ENCODE peak calls at places on chromosomes 2 and 18, in five cellular contexts. One of them, this sample, is unnamed.

GRCh38 chr2:161206491-161207032 is 46.3 kb downstream of the TANK start:
- DNase-seq in HEK293T: no peak
- DNase-seq in HepG2: no peak
- DNase-seq in GM12878: no peak
- DNase-seq in H1: no peak
- DNase-seq in this sample: no peak

GRCh38 chr2:228869601-228870264 is 401.4 kb downstream of the PID1 start:
- DNase-seq in HepG2: no peak
- DNase-seq in H1: no peak
- DNase-seq in HEK293T: no peak
- DNase-seq in GM12878: no peak
- DNase-seq in this sample: peak; percentile 23

GRCh38 chr2:169225906-169226305 is 136.4 kb downstream of the LRP2 start:
- DNase-seq in HEK293T: no peak
- DNase-seq in GM12878: no peak
- DNase-seq in HepG2: no peak
- DNase-seq in H1: no peak
- DNase-seq in this sample: no peak

GRCh38 chr18:78980777-78981651 is 1.4 kb downstream of the SALL3 start:
- DNase-seq in HepG2: no peak
- DNase-seq in HEK293T: no peak
- DNase-seq in GM12878: no peak
- DNase-seq in H1: no peak
- DNase-seq in this sample: no peak

GRCh38 chr2:26000561-26001211 is 18.4 kb upstream of the KIF3C start:
- DNase-seq in GM12878: no peak
- DNase-seq in HepG2: peak; percentile 79
- DNase-seq in H1: no peak
- DNase-seq in HEK293T: no peak
- DNase-seq in this sample: no peak

GRCh38 chr2:40285391-40285790 is 166.5 kb downstream of the SLC8A1 start:
- DNase-seq in GM12878: no peak
- DNase-seq in H1: no peak
- DNase-seq in HepG2: no peak
- DNase-seq in HEK293T: no peak
- DNase-seq in this sample: no peak

GRCh38 chr18:30689216-30689615 is 353.3 kb downstream of the DSC3 start:
- DNase-seq in GM12878: no peak
- DNase-seq in HepG2: no peak
- DNase-seq in HEK293T: no peak
- DNase-seq in H1: no peak
- DNase-seq in this sample: no peak

GRCh38 chr2:112153501-112153900 is 15.3 kb downstream of the FBLN7 start:
- DNase-seq in HEK293T: no peak
- DNase-seq in GM12878: no peak
- DNase-seq in HepG2: no peak
- DNase-seq in H1: no peak
- DNase-seq in this sample: no peak

GRCh38 chr2:950627-950992 is at the start of gene SNTG2:
- DNase-seq in GM12878: no peak
- DNase-seq in HepG2: no peak
- DNase-seq in HEK293T: peak; percentile 80
- DNase-seq in H1: no peak
- DNase-seq in this sample: no peak

GRCh38 chr2:241261628-241262027 is 53.8 kb downstream of the HDLBP start:
- DNase-seq in H1: no peak
- DNase-seq in HEK293T: no peak
- DNase-seq in GM12878: no peak
- DNase-seq in HepG2: no peak
- DNase-seq in this sample: no peak

GRCh38 chr2:167550448-167550847 is 662.2 kb downstream of the XIRP2 start:
- DNase-seq in H1: no peak
- DNase-seq in HepG2: peak; percentile 6
- DNase-seq in GM12878: no peak
- DNase-seq in HEK293T: peak; percentile 8
- DNase-seq in this sample: no peak

GRCh38 chr2:190837417-190837816 is 43.2 kb upstream of the GLS start:
- DNase-seq in HEK293T: no peak
- DNase-seq in H1: no peak
- DNase-seq in GM12878: no peak
- DNase-seq in HepG2: no peak
- DNase-seq in this sample: no peak

GRCh38 chr2:239569401-239570090 is 168.7 kb upstream of the HDAC4 start:
- DNase-seq in HEK293T: no peak
- DNase-seq in H1: no peak
- DNase-seq in GM12878: no peak
- DNase-seq in HepG2: no peak
- DNase-seq in this sample: no peak

GRCh38 chr18:5288517-5288935 is 7.0 kb downstream of the ZBTB14 start:
- DNase-seq in HEK293T: no peak
- DNase-seq in H1: no peak
- DNase-seq in HepG2: no peak
- DNase-seq in GM12878: no peak
- DNase-seq in this sample: no peak

GRCh38 chr2:180056367-180057118 is 49.4 kb upstream of the CWC22 start:
- DNase-seq in HEK293T: no peak
- DNase-seq in H1: peak; percentile 70
- DNase-seq in GM12878: no peak
- DNase-seq in HepG2: no peak
- DNase-seq in this sample: no peak

GRCh38 chr2:1591978-1592907 is 152.1 kb downstream of the PXDN start:
- DNase-seq in H1: peak; percentile 82
- DNase-seq in HepG2: no peak
- DNase-seq in HEK293T: peak; percentile 66
- DNase-seq in GM12878: no peak
- DNase-seq in this sample: peak; percentile 70

GRCh38 chr18:57427429-57428181 is 7.6 kb upstream of the ONECUT2 start:
- DNase-seq in H1: no peak
- DNase-seq in HepG2: no peak
- DNase-seq in GM12878: no peak
- DNase-seq in HEK293T: no peak
- DNase-seq in this sample: no peak

GRCh38 chr18:8990276-8991031 is 112.0 kb upstream of the NDUFV2 start:
- DNase-seq in H1: no peak
- DNase-seq in HepG2: no peak
- DNase-seq in HEK293T: no peak
- DNase-seq in GM12878: no peak
- DNase-seq in this sample: no peak

GRCh38 chr2:112001942-112002341 is 53.1 kb upstream of the TMEM87B start:
- DNase-seq in H1: no peak
- DNase-seq in HepG2: no peak
- DNase-seq in GM12878: no peak
- DNase-seq in HEK293T: no peak
- DNase-seq in this sample: no peak

GRCh38 chr2:164369416-164369815 is 251.9 kb downstream of the GRB14 start:
- DNase-seq in H1: no peak
- DNase-seq in GM12878: no peak
- DNase-seq in HepG2: no peak
- DNase-seq in HEK293T: no peak
- DNase-seq in this sample: no peak

GRCh38 chr2:88755836-88756235 is 64.4 kb downstream of the RPIA start:
- DNase-seq in GM12878: no peak
- DNase-seq in HepG2: no peak
- DNase-seq in HEK293T: no peak
- DNase-seq in H1: no peak
- DNase-seq in this sample: no peak

GRCh38 chr2:202944403-202944802 is 32.3 kb downstream of the CARF start:
- DNase-seq in GM12878: no peak
- DNase-seq in H1: no peak
- DNase-seq in HepG2: no peak
- DNase-seq in HEK293T: no peak
- DNase-seq in this sample: no peak

GRCh38 chr18:48027401-48027931 is 97.0 kb upstream of the SMAD2 start:
- DNase-seq in H1: no peak
- DNase-seq in HepG2: no peak
- DNase-seq in HEK293T: no peak
- DNase-seq in GM12878: no peak
- DNase-seq in this sample: no peak

GRCh38 chr2:40343904-40344303 is 108.0 kb downstream of the SLC8A1 start:
- DNase-seq in GM12878: no peak
- DNase-seq in HEK293T: no peak
- DNase-seq in H1: no peak
- DNase-seq in HepG2: no peak
- DNase-seq in this sample: no peak

GRCh38 chr2:88919087-88919738 is 227.7 kb downstream of the RPIA start:
- DNase-seq in H1: no peak
- DNase-seq in HepG2: peak; percentile 31
- DNase-seq in GM12878: no peak
- DNase-seq in HEK293T: peak; percentile 11
- DNase-seq in this sample: no peak

GRCh38 chr2:173881466-173881865 is 83.7 kb downstream of the SP3 start:
- DNase-seq in HepG2: no peak
- DNase-seq in GM12878: no peak
- DNase-seq in HEK293T: no peak
- DNase-seq in H1: no peak
- DNase-seq in this sample: no peak

GRCh38 chr2:173884403-173884802 is 80.8 kb downstream of the SP3 start:
- DNase-seq in H1: no peak
- DNase-seq in HEK293T: peak; percentile 57
- DNase-seq in HepG2: peak; percentile 56
- DNase-seq in GM12878: no peak
- DNase-seq in this sample: peak; percentile 33

GRCh38 chr2:173876833-173877413 is 88.2 kb downstream of the SP3 start:
- DNase-seq in GM12878: no peak
- DNase-seq in H1: no peak
- DNase-seq in HEK293T: no peak
- DNase-seq in HepG2: no peak
- DNase-seq in this sample: no peak

GRCh38 chr2:173881886-173882285 is 83.3 kb downstream of the SP3 start:
- DNase-seq in HEK293T: no peak
- DNase-seq in GM12878: no peak
- DNase-seq in H1: no peak
- DNase-seq in HepG2: no peak
- DNase-seq in this sample: no peak

GRCh38 chr2:173880561-173880960 is 84.6 kb downstream of the SP3 start:
- DNase-seq in HepG2: no peak
- DNase-seq in GM12878: no peak
- DNase-seq in HEK293T: no peak
- DNase-seq in H1: no peak
- DNase-seq in this sample: no peak
- TF ChIP-seq SUZ12 in HepG2: no peak
- TF ChIP-seq SUZ12 in GM12878: no peak
- TF ChIP-seq SUZ12 in HEK293T: no peak
- TF ChIP-seq SUZ12 in H1: no peak
- TF ChIP-seq SUZ12 in this sample: no peak

GRCh38 chr2:184507254-184507653 is 91.1 kb upstream of the ZNF804A start:
- DNase-seq in HEK293T: no peak
- DNase-seq in GM12878: no peak
- DNase-seq in HepG2: no peak
- DNase-seq in H1: no peak
- DNase-seq in this sample: no peak
- TF ChIP-seq SUZ12 in HEK293T: no peak
- TF ChIP-seq SUZ12 in GM12878: no peak
- TF ChIP-seq SUZ12 in HepG2: no peak
- TF ChIP-seq SUZ12 in H1: no peak
- TF ChIP-seq SUZ12 in this sample: no peak

GRCh38 chr2:18630101-18630500 is 40.7 kb upstream of the NT5C1B start:
- DNase-seq in GM12878: no peak
- DNase-seq in H1: no peak
- DNase-seq in HEK293T: no peak
- DNase-seq in HepG2: no peak
- DNase-seq in this sample: no peak
- TF ChIP-seq SUZ12 in GM12878: no peak
- TF ChIP-seq SUZ12 in H1: no peak
- TF ChIP-seq SUZ12 in HEK293T: no peak
- TF ChIP-seq SUZ12 in HepG2: no peak
- TF ChIP-seq SUZ12 in this sample: no peak

GRCh38 chr2:23803275-23803964 is 123.5 kb downstream of the ATAD2B start:
- DNase-seq in H1: no peak
- DNase-seq in GM12878: no peak
- DNase-seq in HEK293T: no peak
- DNase-seq in HepG2: no peak
- DNase-seq in this sample: no peak
- TF ChIP-seq SUZ12 in H1: no peak
- TF ChIP-seq SUZ12 in GM12878: no peak
- TF ChIP-seq SUZ12 in HEK293T: no peak
- TF ChIP-seq SUZ12 in HepG2: no peak
- TF ChIP-seq SUZ12 in this sample: no peak